ENCODE peak calls at places on chromosomes 4 and X, in five cellular contexts. M is A549, B is suprapubic skin, Q is dorsolateral prefrontal cortex, Y is hepatocyte. E is an unnamed sample.

GRCh38 chr4:138561906-138562305 is 319.8 kb upstream of the SLC7A11 start:
- DNase-seq in Q (no peak), B (no peak), Y (no peak), M (no peak), E (no peak)

GRCh38 chrX:21373637-21374162 is 518 bp upstream of the CNKSR2 start:
- DNase-seq in M (peak), B (peak), Q (no peak), Y (no peak), E (no peak)

GRCh38 chrX:130682990-130683389 is 220.0 kb downstream of the ENOX2 start:
- DNase-seq in Q (no peak), B (no peak), Y (no peak), M (no peak), E (no peak)

GRCh38 chr4:128821151-128821550 is 11.7 kb downstream of the JADE1 start:
- DNase-seq in Y (no peak), M (no peak), Q (no peak), B (no peak), E (no peak)

GRCh38 chrX:10022580-10023245 is 55.6 kb downstream of the CLDN34 start:
- DNase-seq in Q (no peak), B (peak), Y (no peak), M (peak), E (no peak)

GRCh38 chr4:159791334-159791733 is 688.5 kb downstream of the RAPGEF2 start:
- DNase-seq in M (no peak), Y (no peak), B (no peak), Q (no peak), E (no peak)

GRCh38 chr4:74202062-74202586 is 44.2 kb downstream of the MTHFD2L start:
- DNase-seq in Y (peak), M (peak), Q (no peak), B (no peak), E (no peak)

GRCh38 chrX:25721564-25721963 is 416.6 kb upstream of the MAGEB18 start:
- DNase-seq in M (peak), Q (no peak), B (no peak), Y (peak), E (no peak)

GRCh38 chrX:70769659-70770232 is 138.8 kb downstream of the TEX11 start:
- DNase-seq in Q (no peak), M (peak), B (no peak), Y (no peak), E (no peak)

GRCh38 chrX:24513416-24513815 is 48.3 kb downstream of the PDK3 start:
- DNase-seq in M (no peak), Y (no peak), B (no peak), Q (no peak), E (no peak)

GRCh38 chr4:83657336-83657735 is 121.4 kb downstream of the GPAT3 start:
- DNase-seq in M (no peak), Y (no peak), Q (no peak), B (no peak), E (peak)

GRCh38 chrX:129783176-129783776 is 3.5 kb downstream of the SASH3 start:
- DNase-seq in M (no peak), Q (no peak), B (no peak), Y (no peak), E (no peak)

GRCh38 chrX:15566244-15566643 is 34.5 kb downstream of the ACE2 start:
- DNase-seq in Y (no peak), B (no peak), Q (no peak), M (peak), E (no peak)

GRCh38 chr4:47561331-47561730 is 76.3 kb downstream of the ATP10D start:
- DNase-seq in Q (no peak), B (no peak), Y (peak), M (no peak), E (no peak)

GRCh38 chr4:84479663-84480062 is 19.4 kb downstream of the NKX6-1 start:
- DNase-seq in Q (no peak), Y (no peak), B (no peak), M (no peak), E (no peak)

GRCh38 chr4:25865586-25865985 is 2.8 kb upstream of the SEL1L3 start:
- DNase-seq in Y (peak), M (peak), Q (no peak), B (no peak), E (peak)

DNA sequence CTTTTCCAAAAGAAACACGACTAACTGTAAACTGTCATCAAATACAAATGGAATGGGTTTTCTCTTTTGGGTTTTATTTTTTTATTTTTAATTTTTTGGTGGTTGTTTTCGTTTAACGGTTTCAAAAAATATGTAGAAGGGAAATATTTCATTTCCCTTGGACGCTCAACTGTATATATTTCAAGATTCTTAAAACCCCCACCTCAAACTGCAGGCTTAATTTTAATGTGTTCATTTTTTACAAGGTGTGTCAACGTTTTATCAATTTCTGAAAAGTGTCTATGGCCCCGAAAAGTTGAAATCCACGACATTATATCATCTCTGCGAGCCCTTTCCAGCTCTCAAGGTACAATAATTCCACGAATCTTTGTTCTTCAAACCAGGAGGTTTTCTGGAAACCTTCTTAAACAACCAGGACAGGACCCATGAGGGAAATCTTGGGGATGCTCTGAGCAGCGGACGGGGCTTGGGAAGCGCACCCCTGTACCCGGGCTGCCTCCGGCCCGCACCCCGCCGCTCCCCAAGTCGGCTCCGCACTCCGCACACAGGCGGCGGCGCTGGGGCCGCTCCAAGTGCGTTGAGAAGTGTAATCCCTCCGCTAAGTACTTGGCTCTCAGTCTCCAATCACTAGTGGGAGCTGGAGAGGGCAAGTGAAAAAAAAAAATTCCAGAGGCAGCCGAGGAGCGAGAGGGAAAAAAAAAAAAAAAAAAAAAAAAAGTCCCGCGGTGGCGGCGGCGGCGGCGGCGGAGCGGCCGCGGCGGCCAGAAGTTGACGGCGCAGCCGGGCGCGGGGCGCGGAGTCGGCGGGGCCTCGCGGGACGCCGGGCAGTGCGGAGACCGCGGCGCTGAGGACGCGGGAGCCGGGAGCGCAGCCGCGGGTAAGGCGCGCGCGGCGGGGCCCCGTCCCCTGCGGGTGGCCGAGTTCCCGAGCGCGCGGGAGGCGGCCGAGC is at the start of gene BMPR1B:
- DNase-seq in B (no peak), M (peak), Y (peak), Q (no peak), E (peak)
- TF ChIP-seq CTCF in B (no peak), M (peak), Y (no peak), Q (no peak), E (no peak)

GRCh38 chr4:127604949-127605709 is 27.6 kb upstream of the INTU start:
- DNase-seq in B (no peak), M (peak), Q (no peak), Y (peak), E (no peak)
- TF ChIP-seq CTCF in B (peak), M (peak), Q (peak), Y (peak), E (no peak)

DNA sequence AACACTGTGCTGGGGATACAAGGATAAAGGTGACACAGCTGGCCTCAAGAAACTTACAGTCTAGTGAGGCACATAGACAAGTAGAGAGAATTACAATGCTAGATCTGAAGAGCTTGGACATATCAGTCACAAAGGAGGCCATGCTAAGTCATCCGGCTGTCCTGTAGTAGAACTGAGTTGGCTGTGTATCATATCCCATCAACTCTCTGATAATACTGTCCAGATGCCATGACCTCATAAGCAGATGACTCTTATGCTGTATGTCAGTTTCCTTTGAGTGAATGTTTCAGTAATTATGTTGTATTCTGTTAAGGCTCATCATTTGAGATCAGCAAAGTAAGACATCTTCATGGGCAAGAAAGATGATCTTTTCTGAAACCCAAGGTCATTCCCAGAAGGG is 442.9 kb downstream of the MID1IP1 start:
- DNase-seq in B (no peak), M (no peak), Y (no peak), Q (no peak), E (no peak)
- TF ChIP-seq CTCF in B (no peak), M (no peak), Y (no peak), Q (no peak), E (no peak)

GRCh38 chrX:45843518-45843917 is 642.8 kb upstream of the DIPK2B start:
- DNase-seq in Y (no peak), Q (no peak), B (no peak), M (peak), E (no peak)
- TF ChIP-seq CTCF in Y (no peak), Q (no peak), B (no peak), M (peak), E (no peak)

GRCh38 chrX:150486011-150486410 is 82.4 kb upstream of the MTM1 start:
- DNase-seq in Q (peak), Y (peak), B (no peak), M (peak), E (peak)
- TF ChIP-seq CTCF in Q (peak), Y (peak), B (peak), M (peak), E (peak)

GRCh38 chr4:168995537-168996295 is 14.3 kb downstream of the CBR4 start:
- DNase-seq in Y (no peak), B (no peak), M (peak), Q (no peak), E (no peak)
- TF ChIP-seq CTCF in Y (peak), B (no peak), M (peak), Q (no peak), E (no peak)